ENCODE peak calls at places on chromosomes 1 and 21, in eight cellular contexts. Q is IMR-90, D is stomach, S is kidney, L is A549, V is psoas muscle, E is mesendoderm, G is fibroblast of lung. T is an unnamed sample.

GRCh38 chr1:6625579-6626149 is 996 bp downstream of the THAP3 start:
- DNase-seq in Q (peak; percentile 71), D (peak; percentile 38), S (no peak), L (peak; percentile 14), V (no peak), E (peak; percentile 10), G (peak; percentile 54), T (no peak)

GRCh38 chr1:2414297-2414958 is 2.1 kb upstream of the PEX10 start:
- DNase-seq in Q (peak; percentile 34), D (peak; percentile 79), S (peak; percentile 91), L (peak; percentile 57), V (peak; percentile 76), E (peak; percentile 65), G (peak; percentile 35), T (peak; percentile 77)

GRCh38 chr1:239987103-239987745 is 104.5 kb upstream of the FMN2 start:
- DNase-seq in Q (peak; percentile 55), D (peak; percentile 62), S (no peak), L (peak; percentile 67), V (no peak), E (peak; percentile 32), G (peak; percentile 40), T (no peak)

GRCh38 chr21:36643374-36644250 is 55.3 kb upstream of the SIM2 start:
- DNase-seq in Q (no peak), D (no peak), S (no peak), L (no peak), V (no peak), E (no peak), G (no peak), T (no peak)

GRCh38 chr1:180945551-180945950 is 32.9 kb downstream of the KIAA1614 start:
- DNase-seq in Q (no peak), D (no peak), S (no peak), L (no peak), V (no peak), E (no peak), G (no peak), T (no peak)

GRCh38 chr1:210233495-210234253 is 1.1 kb downstream of the SERTAD4 start:
- DNase-seq in Q (peak; percentile 52), D (peak; percentile 59), S (peak; percentile 86), L (peak; percentile 40), V (peak; percentile 33), E (peak; percentile 75), G (peak; percentile 83), T (peak; percentile 62)

GRCh38 chr1:186404454-186405051 is 28.9 kb downstream of the ODR4 start:
- DNase-seq in Q (peak; percentile 76), D (no peak), S (no peak), L (peak; percentile 61), V (no peak), E (peak; percentile 33), G (peak; percentile 47), T (no peak)

GRCh38 chr1:84103197-84103992 is 40.7 kb upstream of the PRKACB start:
- DNase-seq in Q (peak; percentile 93), D (no peak), S (peak; percentile 32), L (peak; percentile 82), V (peak; percentile 27), E (peak; percentile 95), G (peak; percentile 97), T (peak; percentile 68)

GRCh38 chr1:37481289-37482003 is 7.1 kb downstream of the ZC3H12A start:
- DNase-seq in Q (no peak), D (no peak), S (no peak), L (peak; percentile 16), V (peak; percentile 17), E (no peak), G (no peak), T (no peak)

GRCh38 chr1:156625436-156626078 is 6.3 kb downstream of the HAPLN2 start:
- DNase-seq in Q (peak; percentile 28), D (peak; percentile 61), S (peak; percentile 77), L (peak; percentile 61), V (peak; percentile 62), E (peak; percentile 40), G (peak; percentile 18), T (no peak)

GRCh38 chr1:1630965-1631792 is 794 bp upstream of the MMP23B start:
- DNase-seq in Q (no peak), D (peak; percentile 42), S (peak; percentile 92), L (no peak), V (peak; percentile 82), E (peak; percentile 46), G (peak; percentile 36), T (peak; percentile 41)

GRCh38 chr1:205766038-205766437 is 9.2 kb downstream of the RAB29 start:
- DNase-seq in Q (peak; percentile 72), D (no peak), S (no peak), L (no peak), V (no peak), E (no peak), G (peak; percentile 54), T (no peak)

GRCh38 chr1:11862890-11863289 is 4.1 kb upstream of the NPPB start:
- DNase-seq in Q (no peak), D (no peak), S (no peak), L (no peak), V (no peak), E (no peak), G (no peak), T (no peak)

GRCh38 chr1:218592688-218593087 is 247.6 kb downstream of the TGFB2 start:
- DNase-seq in Q (peak; percentile 54), D (no peak), S (no peak), L (peak; percentile 39), V (no peak), E (peak; percentile 54), G (peak; percentile 84), T (no peak)

GRCh38 chr1:36484099-36484498 is 1.4 kb upstream of the CSF3R start:
- DNase-seq in Q (no peak), D (no peak), S (no peak), L (no peak), V (no peak), E (no peak), G (no peak), T (no peak)

GRCh38 chr1:53625049-53625448 is 113.9 kb downstream of the GLIS1 start:
- DNase-seq in Q (peak; percentile 58), D (no peak), S (no peak), L (no peak), V (peak; percentile 59), E (no peak), G (peak; percentile 44), T (no peak)

GRCh38 chr1:228987736-228988506 is 252.6 kb downstream of the RHOU start:
- DNase-seq in Q (no peak), D (no peak), S (no peak), L (no peak), V (no peak), E (no peak), G (no peak), T (no peak)

GRCh38 chr1:230104395-230105244 is 37.6 kb downstream of the GALNT2 start:
- DNase-seq in Q (peak; percentile 100), D (peak; percentile 96), S (peak; percentile 99), L (peak; percentile 98), V (peak; percentile 99), E (peak; percentile 85), G (peak; percentile 100), T (peak; percentile 94)

GRCh38 chr1:208951908-208952307 is 631.6 kb upstream of the CAMK1G start:
- DNase-seq in Q (no peak), D (no peak), S (no peak), L (no peak), V (no peak), E (peak; percentile 10), G (no peak), T (no peak)

GRCh38 chr1:183291802-183292515 is 105.9 kb downstream of the LAMC2 start:
- DNase-seq in Q (peak; percentile 81), D (no peak), S (no peak), L (no peak), V (no peak), E (peak; percentile 80), G (peak; percentile 91), T (no peak)
- H3K27ac ChIP-seq in Q (no peak overlapping the region), D (peak overlapping the region; percentile 59), S (no peak overlapping the region), L (no peak overlapping the region), V (no peak overlapping the region), E (no peak overlapping the region), G (no peak overlapping the region), T (no peak overlapping the region)

GRCh38 chr1:39258146-39258924 is 53.8 kb downstream of the MACF1 start:
- DNase-seq in Q (peak; percentile 65), D (peak; percentile 78), S (no peak), L (peak; percentile 64), V (peak; percentile 62), E (peak; percentile 86), G (peak; percentile 64), T (peak; percentile 57)
- H3K27ac ChIP-seq in Q (no peak overlapping the region), D (peak overlapping the region; percentile 59), S (no peak overlapping the region), L (no peak overlapping the region), V (peak overlapping the region; percentile 0), E (no peak overlapping the region), G (no peak overlapping the region), T (peak overlapping the region; percentile 55)

GRCh38 chr1:155473422-155473821 is 89.2 kb downstream of the ASH1L start:
- DNase-seq in Q (no peak), D (no peak), S (no peak), L (no peak), V (no peak), E (no peak), G (no peak), T (no peak)

GRCh38 chr1:155471026-155471425 is 91.6 kb downstream of the ASH1L start:
- DNase-seq in Q (no peak), D (no peak), S (no peak), L (no peak), V (no peak), E (no peak), G (no peak), T (no peak)

GRCh38 chr1:155474156-155474555 is 88.4 kb downstream of the ASH1L start:
- DNase-seq in Q (no peak), D (no peak), S (no peak), L (no peak), V (no peak), E (no peak), G (no peak), T (no peak)

GRCh38 chr1:155471891-155472290 is 90.7 kb downstream of the ASH1L start:
- DNase-seq in Q (no peak), D (no peak), S (no peak), L (no peak), V (no peak), E (no peak), G (no peak), T (no peak)

GRCh38 chr1:155472491-155472890 is 90.1 kb downstream of the ASH1L start:
- DNase-seq in Q (no peak), D (no peak), S (no peak), L (no peak), V (no peak), E (no peak), G (no peak), T (no peak)
- H3K27ac ChIP-seq in Q (no peak overlapping the region), D (no peak overlapping the region), S (no peak overlapping the region), L (no peak overlapping the region), V (no peak overlapping the region), E (no peak overlapping the region), G (no peak overlapping the region), T (no peak overlapping the region)

DNA sequence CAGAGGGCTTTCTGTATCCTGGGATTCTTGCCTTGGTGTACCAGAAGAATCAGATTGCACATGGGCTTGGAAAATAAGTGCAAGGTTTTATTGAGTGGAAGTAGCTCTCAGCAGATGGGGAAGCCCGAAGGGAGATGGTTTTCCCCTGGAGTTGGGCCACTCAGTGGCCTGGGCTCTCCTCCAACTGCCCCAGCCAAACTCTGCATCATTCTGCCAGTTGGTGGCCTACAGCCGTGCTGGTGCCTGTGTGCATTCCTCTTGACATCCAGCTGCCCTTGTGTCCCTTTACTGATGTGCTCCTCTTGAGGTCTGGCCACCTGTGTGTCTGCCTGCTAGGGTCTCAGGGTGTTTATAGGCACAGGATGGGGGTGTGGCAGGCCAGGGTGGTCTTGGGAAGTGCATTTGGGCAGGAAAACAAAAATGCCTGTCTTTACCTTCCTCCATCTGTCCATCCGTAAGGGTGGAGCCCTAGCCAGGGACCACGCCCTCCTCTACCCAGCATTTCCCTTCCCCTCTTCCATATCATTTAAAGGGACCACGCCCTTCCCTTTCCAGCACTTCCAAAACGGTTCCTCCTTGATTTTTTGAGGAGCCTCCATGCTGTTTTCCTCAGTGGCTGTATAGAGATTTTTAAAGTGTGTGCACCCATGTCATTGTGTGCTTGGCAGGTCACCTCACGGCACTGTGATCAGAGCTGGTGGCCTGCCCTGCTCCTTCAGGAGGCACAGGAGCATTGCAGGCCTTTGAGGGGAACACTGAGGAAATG is 18.9 kb downstream of the SNAP47 start:
- DNase-seq in Q (peak; percentile 64), D (no peak), S (peak; percentile 48), L (no peak), V (peak; percentile 67), E (no peak), G (peak; percentile 44), T (peak; percentile 53)
- H3K27ac ChIP-seq in Q (no peak overlapping the region), D (peak overlapping the region; percentile 86), S (no peak overlapping the region), L (no peak overlapping the region), V (peak overlapping the region; percentile 86), E (no peak overlapping the region), G (no peak overlapping the region), T (peak overlapping the region; percentile 26)